ENCODE peak calls at places on chromosomes 11 and 22, in ten cellular contexts. C is dorsolateral prefrontal cortex, G is prostate gland, I is GM23248, X is PC-9, P is colonic mucosa, T is upper lobe of right lung, V is cardiac muscle cell, H is H7, D is lung. A is an unnamed sample.
A peak's percentile ranks its signal among the peaks of the same experiment; 100 is the strongest.

GRCh38 chr11:94727766-94728165 is 40.4 kb upstream of the AMOTL1 start:
- DNase-seq in P (no peak), I (no peak), V (no peak), H (no peak), G (no peak), D (no peak), C (no peak), T (no peak), X (no peak), A (no peak)

GRCh38 chr11:13963169-13963948 is 836 bp downstream of the SPON1 start:
- DNase-seq in D (no peak), C (no peak), T (no peak), I (peak; percentile 55), P (peak; percentile 64), H (peak; percentile 76), G (no peak), V (peak; percentile 35), X (no peak), A (peak; percentile 80)

GRCh38 chr11:23404225-23405160 is 544.2 kb upstream of the CCDC179 start:
- DNase-seq in V (no peak), G (no peak), T (peak; percentile 54), I (no peak), D (no peak), X (no peak), P (no peak), C (no peak), H (no peak), A (no peak)

GRCh38 chr11:117394221-117394925 is 66.7 kb downstream of the CEP164 start:
- DNase-seq in V (no peak), P (no peak), G (no peak), I (no peak), D (no peak), H (no peak), T (peak; percentile 51), C (no peak), X (no peak), A (peak; percentile 42)

GRCh38 chr11:43955381-43956118 is 13.1 kb downstream of the C11orf96 start:
- DNase-seq in P (no peak), X (no peak), D (no peak), V (peak; percentile 34), C (no peak), T (no peak), G (no peak), H (no peak), I (peak; percentile 79), A (no peak)

GRCh38 chr22:18070556-18071306 is 7.1 kb upstream of the PEX26 start:
- DNase-seq in X (no peak), V (no peak), P (no peak), C (no peak), T (peak; percentile 25), I (no peak), H (no peak), D (no peak), G (peak; percentile 62), A (no peak)

GRCh38 chr22:39013923-39014722 is at the start of gene APOBEC3C:
- DNase-seq in P (peak; percentile 86), X (peak; percentile 89), I (peak; percentile 92), V (peak; percentile 95), G (peak; percentile 85), C (peak; percentile 42), D (peak; percentile 73), T (peak; percentile 83), H (peak; percentile 81), A (peak; percentile 95)

GRCh38 chr11:72238040-72238450 is 5.9 kb downstream of the PHOX2A start:
- DNase-seq in H (peak; percentile 98), X (no peak), V (peak; percentile 77), D (peak; percentile 76), P (peak; percentile 70), I (peak; percentile 84), C (peak; percentile 34), T (peak; percentile 86), G (no peak), A (peak; percentile 99)

GRCh38 chr11:57197762-57198161 is 16.0 kb downstream of the LRRC55 start:
- DNase-seq in V (no peak), G (no peak), I (no peak), C (no peak), H (no peak), T (no peak), D (no peak), P (no peak), X (no peak), A (no peak)
- H3K27me3 ChIP-seq in V (no peaks in the 10 kb centered on the region), G (no peaks in the 10 kb centered on the region), I (peaks cover 48% of the 10 kb centered on the region), C (no peaks in the 10 kb centered on the region), H (no peaks in the 10 kb centered on the region), T (no peaks in the 10 kb centered on the region), D (no peaks in the 10 kb centered on the region), P (no peaks in the 10 kb centered on the region), X (peaks cover 33% of the 10 kb centered on the region), A (peaks cover 18% of the 10 kb centered on the region)

DNA sequence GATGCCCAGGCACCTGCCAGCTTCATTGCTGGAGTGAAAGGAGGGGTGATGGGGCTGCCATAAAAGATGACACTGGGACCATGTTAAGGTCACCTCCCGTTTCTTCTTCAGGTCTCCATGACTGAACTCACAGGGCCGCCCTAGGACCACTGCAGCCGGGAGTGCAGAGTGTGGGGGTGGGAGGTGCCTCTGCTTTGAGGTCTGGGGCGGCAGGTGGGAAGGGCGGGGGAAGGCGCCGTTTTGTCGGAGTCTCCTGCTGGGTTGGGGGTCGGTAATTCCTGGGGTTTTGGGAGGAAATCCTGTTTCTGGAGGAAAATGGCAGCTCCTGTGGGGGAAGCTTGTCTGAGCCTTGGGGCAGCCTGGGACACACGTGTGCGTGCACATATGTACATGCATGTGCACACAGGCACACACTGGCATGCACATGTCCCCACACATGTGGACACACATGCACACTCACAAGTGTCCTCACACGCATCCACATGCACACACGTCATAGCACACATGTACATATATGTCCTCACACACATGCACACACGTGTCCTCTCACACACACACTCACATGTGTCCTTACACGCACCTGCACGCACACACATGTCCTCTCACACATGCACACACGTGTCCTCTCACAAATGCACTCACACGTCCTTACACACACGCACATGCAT is 990.9 kb downstream of the BRD1 start:
- DNase-seq in G (no peak), X (no peak), I (no peak), C (peak; percentile 17), T (peak; percentile 28), V (no peak), P (no peak), D (no peak), H (peak; percentile 60), A (no peak)
- H3K27me3 ChIP-seq in G (peaks cover 2% of the 10 kb centered on the region), X (peaks cover 88% of the 10 kb centered on the region), I (no peaks in the 10 kb centered on the region), C (no peaks in the 10 kb centered on the region), T (no peaks in the 10 kb centered on the region), V (no peaks in the 10 kb centered on the region), P (no peaks in the 10 kb centered on the region), D (no peaks in the 10 kb centered on the region), H (no peaks in the 10 kb centered on the region), A (no peaks in the 10 kb centered on the region)

GRCh38 chr22:35509451-35509850 is 31.2 kb upstream of the RASD2 start:
- DNase-seq in D (no peak), I (no peak), G (no peak), P (no peak), X (no peak), C (no peak), H (no peak), V (no peak), T (no peak), A (no peak)
- H3K27me3 ChIP-seq in D (no peaks in the 10 kb centered on the region), I (no peaks in the 10 kb centered on the region), G (no peaks in the 10 kb centered on the region), P (no peaks in the 10 kb centered on the region), X (peaks cover 3% of the 10 kb centered on the region), C (no peaks in the 10 kb centered on the region), H (no peaks in the 10 kb centered on the region), V (peaks cover 4% of the 10 kb centered on the region), T (no peaks in the 10 kb centered on the region), A (peaks cover 8% of the 10 kb centered on the region)

GRCh38 chr11:74678591-74679512 is 52.4 kb downstream of the CHRDL2 start:
- DNase-seq in X (no peak), H (no peak), V (peak; percentile 65), T (no peak), G (no peak), I (peak; percentile 70), C (no peak), P (no peak), D (no peak), A (peak; percentile 80)

GRCh38 chr11:74676596-74676995 is 54.6 kb downstream of the CHRDL2 start:
- DNase-seq in X (no peak), C (no peak), G (no peak), H (no peak), T (no peak), P (peak; percentile 7), V (no peak), I (no peak), D (peak; percentile 18), A (no peak)

GRCh38 chr11:74679513-74679865 is 51.7 kb downstream of the CHRDL2 start:
- DNase-seq in G (no peak), T (no peak), H (no peak), I (no peak), C (no peak), P (no peak), X (no peak), D (no peak), V (no peak), A (peak; percentile 59)

GRCh38 chr11:74677131-74677530 is 54.1 kb downstream of the CHRDL2 start:
- DNase-seq in I (no peak), G (no peak), T (no peak), X (no peak), P (peak; percentile 2), C (no peak), D (no peak), H (no peak), V (peak; percentile 36), A (no peak)

DNA sequence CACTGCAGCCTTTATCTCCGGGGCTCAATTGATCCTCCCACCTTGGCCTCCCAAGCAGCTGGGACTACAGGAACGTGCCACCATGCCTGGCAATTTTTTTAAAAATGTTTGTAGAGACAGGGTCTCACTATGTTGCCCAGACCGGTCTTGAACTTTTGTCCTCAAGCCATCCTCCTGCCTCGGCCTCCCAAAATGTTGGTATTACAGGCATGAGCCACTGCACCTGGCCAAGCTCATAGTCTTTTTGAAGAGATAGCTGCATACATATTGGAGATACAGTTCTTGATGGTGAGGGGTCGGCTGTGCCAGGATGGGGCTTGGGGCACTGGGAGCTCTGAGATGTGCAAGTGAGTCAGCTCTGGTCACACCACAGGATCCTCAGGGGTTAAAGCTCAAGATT is 53.2 kb downstream of the CHRDL2 start:
- DNase-seq in G (no peak), I (no peak), X (no peak), C (no peak), P (no peak), D (no peak), T (no peak), H (no peak), V (no peak), A (no peak)
- H3K27me3 ChIP-seq in G (no peaks in the 10 kb centered on the region), I (no peaks in the 10 kb centered on the region), X (no peaks in the 10 kb centered on the region), C (no peaks in the 10 kb centered on the region), P (peaks cover 4% of the 10 kb centered on the region), D (no peaks in the 10 kb centered on the region), T (no peaks in the 10 kb centered on the region), H (no peaks in the 10 kb centered on the region), V (peaks cover 2% of the 10 kb centered on the region), A (no peaks in the 10 kb centered on the region)

GRCh38 chr11:123393312-123393927 is 36.6 kb upstream of the GRAMD1B start:
- DNase-seq in X (no peak), G (no peak), V (no peak), D (no peak), I (no peak), T (no peak), C (no peak), H (no peak), P (no peak), A (no peak)
- H3K27me3 ChIP-seq in X (no peaks in the 10 kb centered on the region), G (no peaks in the 10 kb centered on the region), V (no peaks in the 10 kb centered on the region), D (no peaks in the 10 kb centered on the region), I (no peaks in the 10 kb centered on the region), T (no peaks in the 10 kb centered on the region), C (no peaks in the 10 kb centered on the region), H (no peaks in the 10 kb centered on the region), P (no peaks in the 10 kb centered on the region), A (peaks cover 26% of the 10 kb centered on the region)